ENCODE peak calls at places on chromosomes 7 and 10, in eight cellular contexts. G is tibial nerve, R is A549, P is H1, C is stomach, Y is ovary, K is sigmoid colon, M is transverse colon. D is an unnamed sample.

GRCh38 chr10:113019692-113020424 is 69.8 kb downstream of the TCF7L2 start:
- DNase-seq in G (no peak), R (no peak), P (no peak), C (no peak), Y (no peak), K (peak), M (no peak), D (no peak)

GRCh38 chr10:75034131-75034512 is 77.3 kb upstream of the SAMD8 start:
- DNase-seq in G (no peak), R (no peak), P (no peak), C (no peak), Y (no peak), K (no peak), M (no peak), D (no peak)

GRCh38 chr10:97974108-97974507 is 56.3 kb downstream of the CRTAC1 start:
- DNase-seq in G (no peak), R (no peak), P (no peak), C (no peak), Y (no peak), K (no peak), M (no peak), D (no peak)

GRCh38 chr7:71636329-71636728 is 504.4 kb downstream of the GALNT17 start:
- DNase-seq in G (no peak), R (no peak), P (no peak), C (no peak), Y (no peak), K (no peak), M (no peak), D (no peak)

GRCh38 chr7:44279731-44280505 is 45.5 kb downstream of the CAMK2B start:
- DNase-seq in G (no peak), R (no peak), P (no peak), C (no peak), Y (peak), K (peak), M (peak), D (no peak)

GRCh38 chr7:86926732-86927131 is 132.7 kb downstream of the ELAPOR2 start:
- DNase-seq in G (peak), R (peak), P (no peak), C (peak), Y (no peak), K (no peak), M (no peak), D (no peak)

GRCh38 chr10:49748006-49748405 is 14.1 kb downstream of the OGDHL start:
- DNase-seq in G (no peak), R (no peak), P (no peak), C (peak), Y (no peak), K (no peak), M (no peak), D (no peak)

GRCh38 chr10:79299397-79300370 is 47.6 kb upstream of the PPIF start:
- DNase-seq in G (no peak), R (peak), P (no peak), C (no peak), Y (no peak), K (no peak), M (no peak), D (no peak)

GRCh38 chr10:119416855-119417254 is 125.7 kb downstream of the RGS10 start:
- DNase-seq in G (peak), R (peak), P (peak), C (peak), Y (peak), K (peak), M (peak), D (no peak)

DNA sequence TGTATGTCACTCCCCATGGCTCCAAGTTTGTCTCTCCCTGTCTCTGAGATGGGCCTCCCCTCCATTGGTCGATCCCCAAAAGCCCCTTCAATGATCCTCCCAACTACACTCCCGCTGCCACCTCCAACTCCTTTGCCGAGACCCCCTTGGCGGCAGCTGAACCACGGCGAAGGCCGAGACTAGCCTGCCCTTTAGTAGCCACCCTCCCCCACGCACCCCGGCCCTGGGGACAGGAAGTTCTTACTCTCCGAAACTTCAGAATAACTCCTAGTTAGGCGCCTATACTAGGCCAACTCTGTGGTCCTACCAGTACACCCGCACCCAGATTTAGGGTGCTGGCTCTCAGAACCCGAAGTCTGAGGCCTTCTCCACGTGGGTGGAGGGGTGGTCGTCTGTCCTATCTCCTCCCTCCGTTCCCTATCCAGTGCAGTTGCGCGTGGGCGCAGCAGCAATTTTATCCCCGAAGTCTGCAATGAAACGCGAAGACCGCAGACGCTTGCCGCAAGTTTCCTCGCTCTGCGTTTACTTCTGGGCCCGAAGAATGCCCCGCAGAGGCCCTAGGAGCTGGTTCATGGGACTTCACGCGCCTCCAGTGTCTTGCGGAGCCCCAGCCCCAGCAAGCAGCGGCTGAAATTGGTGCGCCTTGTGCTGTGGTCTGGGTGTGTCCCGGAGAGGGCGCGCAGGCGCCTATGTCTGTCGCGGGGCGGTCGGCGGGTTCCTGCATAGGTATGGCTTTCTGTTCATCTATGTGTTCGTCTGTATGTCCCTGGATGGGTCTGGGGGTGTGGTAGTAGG is 82.6 kb upstream of the SLF2 start:
- DNase-seq in G (no peak), R (no peak), P (no peak), C (no peak), Y (no peak), K (peak), M (no peak), D (no peak)
- H3K4me3 ChIP-seq in G (no peak), R (no peak), P (no peak), C (no peak), Y (no peak), K (no peak), M (no peak), D (no peak)

GRCh38 chr10:3143366-3143765 is 29.2 kb downstream of the PITRM1 start:
- DNase-seq in G (no peak), R (no peak), P (no peak), C (no peak), Y (no peak), K (peak), M (no peak), D (no peak)
- TF ChIP-seq EP300 in G (no peak), R (no peak), P (no peak), C (no peak), Y (no peak), K (no peak), M (no peak), D (no peak)

DNA sequence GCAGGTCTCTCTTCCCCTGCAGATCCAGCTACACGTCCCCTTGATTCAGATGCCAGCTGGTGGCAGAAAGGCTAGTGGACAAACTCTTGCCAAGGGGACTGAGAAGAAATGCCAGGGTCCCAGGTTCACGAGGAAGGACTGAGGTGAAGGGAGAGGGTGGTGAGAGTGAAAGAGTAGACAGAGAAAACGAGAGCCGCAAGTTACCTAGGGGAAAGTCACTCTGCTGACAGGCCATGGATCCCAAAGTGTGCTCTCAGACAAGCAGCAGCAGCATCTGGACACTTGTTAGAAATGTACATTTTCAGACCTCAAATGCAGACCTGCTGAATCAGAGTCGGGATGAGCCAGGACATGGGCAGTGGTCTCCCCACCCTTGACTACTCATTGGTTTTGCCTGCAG is 192.3 kb downstream of the FGFR2 start:
- DNase-seq in G (no peak), R (no peak), P (no peak), C (no peak), Y (no peak), K (no peak), M (no peak), D (no peak)
- TF ChIP-seq CTCF in G (no peak), R (no peak), P (no peak), C (no peak), Y (no peak), K (no peak), M (no peak), D (no peak)

DNA sequence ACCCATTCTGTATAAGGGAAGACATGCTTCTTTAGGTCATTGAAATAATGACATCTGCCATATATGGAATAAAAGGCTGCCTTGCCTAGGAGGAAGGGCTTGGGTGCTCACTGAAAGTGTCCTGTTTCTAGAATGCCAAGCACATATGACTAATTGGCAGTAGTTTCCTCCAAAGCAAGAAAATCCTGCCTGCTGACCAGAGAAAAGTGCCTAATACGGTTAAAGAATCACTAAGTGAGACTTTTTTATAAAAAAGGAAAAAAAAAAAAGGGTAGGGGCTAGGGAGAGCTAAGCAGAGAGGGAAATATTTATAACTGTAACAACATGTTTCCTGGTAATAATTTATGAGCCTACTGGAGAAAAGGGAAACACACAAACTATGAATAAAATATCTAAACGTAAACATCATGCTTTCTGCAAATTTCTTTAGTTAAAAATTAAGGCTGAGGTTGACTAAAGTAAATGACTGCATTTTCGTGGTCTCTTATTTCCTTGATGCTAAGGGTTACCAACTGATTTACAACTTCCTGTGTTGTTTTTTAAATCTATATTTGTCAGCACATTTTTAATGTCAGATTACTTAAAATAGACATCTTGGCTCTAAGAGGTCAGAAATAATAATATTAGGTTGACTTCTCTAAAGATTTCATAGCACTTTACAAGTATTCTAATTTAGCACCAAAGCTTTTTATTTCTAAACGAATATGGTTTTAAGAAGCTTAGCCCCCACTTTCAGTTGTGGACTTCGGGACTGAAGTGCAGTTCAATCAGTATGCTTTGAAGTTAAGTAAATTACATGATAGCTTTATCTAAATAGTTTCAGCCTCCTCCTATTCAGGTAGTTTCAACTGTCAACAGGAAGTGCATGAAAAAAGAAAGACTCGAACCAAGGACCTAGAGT is 89.6 kb downstream of the CABCOCO1 start:
- DNase-seq in G (no peak), R (no peak), P (no peak), C (no peak), Y (no peak), K (no peak), M (no peak), D (no peak)
- H3K4me3 ChIP-seq in G (no peak), R (no peak), P (no peak), C (no peak), Y (no peak), K (no peak), M (no peak), D (no peak)

DNA sequence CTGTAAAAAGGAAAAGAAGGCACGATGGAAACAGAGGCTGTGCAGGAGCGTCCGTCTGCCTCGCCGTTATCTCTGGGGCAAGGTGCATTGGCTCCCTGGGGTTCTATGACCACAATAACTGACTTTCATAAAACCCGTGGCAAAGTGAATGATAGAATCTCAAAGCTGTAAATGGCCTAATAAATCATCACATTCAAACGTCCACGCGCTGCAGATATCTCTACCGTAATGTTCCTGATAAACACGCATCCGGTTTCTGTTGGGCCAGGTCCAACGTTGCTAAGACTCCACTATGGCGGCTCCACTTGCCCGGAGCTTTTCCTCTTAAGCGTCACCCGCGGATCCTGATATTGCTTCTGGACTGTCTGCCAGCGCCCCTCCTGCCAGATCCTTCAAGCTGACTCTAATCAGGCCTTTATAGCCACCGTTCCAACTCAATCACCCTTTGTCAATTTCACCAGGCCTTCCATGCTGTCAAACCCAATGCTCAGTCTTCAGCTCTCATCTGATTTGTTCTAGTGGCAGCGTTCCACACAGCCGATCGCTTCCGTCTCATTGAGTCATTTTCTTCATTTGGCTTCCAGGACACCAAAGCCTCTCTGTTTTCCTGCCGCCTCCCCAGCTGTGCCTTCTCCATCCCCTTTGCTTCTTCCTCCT is 265.5 kb upstream of the FOXK1 start:
- DNase-seq in G (no peak), R (peak), P (no peak), C (peak), Y (no peak), K (no peak), M (peak), D (peak)
- TF ChIP-seq EP300 in G (no peak), R (no peak), P (no peak), C (no peak), Y (no peak), K (no peak), M (no peak), D (no peak)

GRCh38 chr10:106242301-106242700 is 922.2 kb downstream of the SORCS1 start:
- DNase-seq in G (no peak), R (no peak), P (no peak), C (no peak), Y (no peak), K (no peak), M (no peak), D (no peak)
- TF ChIP-seq CTCF in G (no peak), R (no peak), P (no peak), C (no peak), Y (no peak), K (no peak), M (no peak), D (no peak)

GRCh38 chr10:11245510-11245909 is 227.8 kb downstream of the CELF2 start:
- DNase-seq in G (no peak), R (no peak), P (no peak), C (no peak), Y (no peak), K (no peak), M (no peak), D (no peak)
- H3K4me3 ChIP-seq in G (no peak), R (no peak), P (no peak), C (no peak), Y (no peak), K (no peak), M (no peak), D (no peak)

GRCh38 chr7:37740398-37740797 is 56.8 kb downstream of the GPR141 start:
- DNase-seq in G (no peak), R (no peak), P (no peak), C (no peak), Y (no peak), K (no peak), M (no peak), D (no peak)
- TF ChIP-seq EP300 in G (no peak), R (no peak), P (no peak), C (no peak), Y (no peak), K (no peak), M (no peak), D (no peak)